ENCODE peak calls at places on chromosomes 12 and 14, in seven cellular contexts. X, N, A, Y, T, G and I are unnamed samples.

GRCh38 chr12:4763549-4763948 is 43.3 kb downstream of the GALNT8 start:
- DNase-seq in X (no peak), N (peak; percentile 66), A (peak; percentile 66), Y (no peak), T (peak; percentile 99), G (no peak), I (no peak)

GRCh38 chr14:59133202-59133601 is 55.3 kb upstream of the DAAM1 start:
- DNase-seq in X (peak; percentile 15), N (no peak), A (no peak), Y (no peak), T (no peak), G (no peak), I (no peak)

GRCh38 chr14:67251573-67252226 is 10.5 kb downstream of the PALS1 start:
- DNase-seq in X (peak; percentile 84), N (no peak), A (no peak), Y (no peak), T (no peak), G (no peak), I (no peak)

GRCh38 chr12:11943919-11944318 is 126.8 kb upstream of the BCL2L14 start:
- DNase-seq in X (no peak), N (no peak), A (no peak), Y (no peak), T (no peak), G (no peak), I (no peak)

GRCh38 chr14:100118377-100119011 is 41.0 kb downstream of the DEGS2 start:
- DNase-seq in X (peak; percentile 21), N (no peak), A (no peak), Y (no peak), T (no peak), G (no peak), I (no peak)

GRCh38 chr12:122123051-122123760 is 44.6 kb downstream of the MLXIP start:
- DNase-seq in X (peak; percentile 41), N (peak; percentile 76), A (no peak), Y (no peak), T (peak; percentile 82), G (peak; percentile 93), I (peak; percentile 56)

GRCh38 chr14:35224615-35225014 is 67.6 kb upstream of the PSMA6 start:
- DNase-seq in X (no peak), N (no peak), A (no peak), Y (no peak), T (no peak), G (no peak), I (no peak)

GRCh38 chr14:95341564-95341963 is 21.9 kb upstream of the CLMN start:
- DNase-seq in X (no peak), N (no peak), A (no peak), Y (no peak), T (no peak), G (no peak), I (no peak)

GRCh38 chr12:96221391-96221790 is 27.2 kb downstream of the ELK3 start:
- DNase-seq in X (no peak), N (no peak), A (no peak), Y (no peak), T (no peak), G (no peak), I (no peak)

GRCh38 chr12:57091633-57092528 is 3.0 kb downstream of the NAB2 start:
- DNase-seq in X (no peak), N (no peak), A (no peak), Y (no peak), T (no peak), G (no peak), I (peak; percentile 75)

GRCh38 chr14:26811756-26812305 is 214.0 kb upstream of the NOVA1 start:
- DNase-seq in X (no peak), N (peak; percentile 18), A (no peak), Y (no peak), T (no peak), G (no peak), I (no peak)

GRCh38 chr14:39315859-39316444 is 82.2 kb downstream of the MIA2 start:
- DNase-seq in X (no peak), N (no peak), A (no peak), Y (no peak), T (no peak), G (no peak), I (no peak)

GRCh38 chr14:36293824-36294223 is 26.6 kb downstream of the MBIP start:
- DNase-seq in X (peak; percentile 50), N (no peak), A (no peak), Y (no peak), T (no peak), G (no peak), I (no peak)

GRCh38 chr12:43267782-43268181 is 284.2 kb downstream of the ADAMTS20 start:
- DNase-seq in X (no peak), N (no peak), A (no peak), Y (no peak), T (no peak), G (no peak), I (no peak)

GRCh38 chr12:56162468-56163290 is 4.5 kb downstream of the MYL6 start:
- DNase-seq in X (peak; percentile 6), N (no peak), A (no peak), Y (no peak), T (peak; percentile 66), G (no peak), I (no peak)

GRCh38 chr14:67240168-67240932 is 885 bp upstream of the PALS1 start:
- DNase-seq in X (no peak), N (peak; percentile 68), A (peak; percentile 86), Y (peak; percentile 86), T (peak; percentile 42), G (peak; percentile 25), I (peak; percentile 88)

GRCh38 chr12:49366652-49367380 is 446 bp upstream of the SPATS2 start:
- DNase-seq in X (peak; percentile 94), N (peak; percentile 97), A (peak; percentile 94), Y (peak; percentile 92), T (peak; percentile 91), G (peak; percentile 75), I (peak; percentile 98)
- TF ChIP-seq CTCF in X (no peak), N (no peak), A (peak; percentile 30), Y (peak; percentile 25), T (peak; percentile 42), G (peak; percentile 35), I (no peak)

GRCh38 chr14:105848570-105848969 is 322.2 kb downstream of the TMEM121 start:
- DNase-seq in X (no peak), N (no peak), A (no peak), Y (no peak), T (no peak), G (no peak), I (peak; percentile 17)
- H3K9me3 ChIP-seq in X (no peaks in the 10 kb centered on the region), N (no peaks in the 10 kb centered on the region), A (no peaks in the 10 kb centered on the region), Y (no peaks in the 10 kb centered on the region), T (peaks cover 92% of the 10 kb centered on the region), G (peaks cover 3% of the 10 kb centered on the region), I (no peaks in the 10 kb centered on the region)

GRCh38 chr12:21526053-21526452 is at the start of gene SPX:
- DNase-seq in X (no peak), N (peak; percentile 72), A (no peak), Y (no peak), T (no peak), G (no peak), I (no peak)

GRCh38 chr12:21529456-21529855 is 3.4 kb downstream of the SPX start:
- DNase-seq in X (no peak), N (no peak), A (no peak), Y (no peak), T (no peak), G (no peak), I (no peak)

GRCh38 chr12:21528953-21529352 is 2.9 kb downstream of the SPX start:
- DNase-seq in X (peak; percentile 19), N (no peak), A (no peak), Y (no peak), T (no peak), G (no peak), I (no peak)

GRCh38 chr12:21526721-21527345 is 737 bp downstream of the SPX start:
- DNase-seq in X (no peak), N (no peak), A (no peak), Y (no peak), T (no peak), G (no peak), I (no peak)

DNA sequence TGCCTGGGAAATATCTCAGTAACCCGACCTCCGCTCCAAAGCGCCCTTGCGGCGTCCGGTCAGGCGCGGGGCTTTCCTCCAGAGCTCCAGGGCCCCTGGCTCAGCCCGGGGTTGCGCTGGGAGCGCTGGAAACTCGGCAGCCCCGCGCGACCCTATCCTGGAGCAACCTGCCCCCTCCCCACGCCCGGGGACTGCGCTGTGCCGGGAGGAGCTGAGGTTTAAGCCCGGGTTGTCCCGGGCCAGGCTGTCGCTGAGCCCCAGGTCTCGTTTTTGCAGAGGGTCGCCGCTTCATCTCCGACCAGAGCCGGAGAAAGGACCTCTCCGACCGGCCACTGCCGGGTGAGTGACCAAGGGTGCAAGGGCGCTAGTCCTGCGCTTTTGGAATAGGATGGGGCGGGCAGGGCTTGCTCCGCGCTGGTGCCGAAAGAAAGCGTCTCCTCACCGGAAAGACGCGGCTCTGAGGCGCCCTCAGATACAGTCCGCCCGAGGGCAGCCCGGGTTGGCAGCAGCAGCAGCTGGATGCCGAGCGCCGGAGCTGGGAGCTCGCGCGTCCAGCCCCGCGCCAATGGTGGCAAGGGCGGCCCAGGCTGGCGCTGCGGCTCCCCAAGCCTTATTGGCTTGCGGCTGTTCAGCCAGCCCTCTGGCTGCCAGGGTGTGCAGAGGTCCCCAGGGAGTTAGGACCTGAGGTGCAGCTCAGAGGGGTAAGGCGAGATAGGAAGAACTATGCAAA is 1.5 kb downstream of the SPX start:
- DNase-seq in X (peak; percentile 60), N (peak; percentile 75), A (peak; percentile 77), Y (peak; percentile 67), T (peak; percentile 84), G (no peak), I (peak; percentile 86)
- TF ChIP-seq CTCF in X (no peak), N (no peak), A (no peak), Y (no peak), T (no peak), G (no peak), I (no peak)

GRCh38 chr12:83664650-83665049 is 977.9 kb downstream of the TMTC2 start:
- DNase-seq in X (no peak), N (no peak), A (no peak), Y (no peak), T (no peak), G (no peak), I (no peak)
- H3K9me3 ChIP-seq in X (no peaks in the 10 kb centered on the region), N (no peaks in the 10 kb centered on the region), A (no peaks in the 10 kb centered on the region), Y (no peaks in the 10 kb centered on the region), T (no peaks in the 10 kb centered on the region), G (no peaks in the 10 kb centered on the region), I (no peaks in the 10 kb centered on the region)

DNA sequence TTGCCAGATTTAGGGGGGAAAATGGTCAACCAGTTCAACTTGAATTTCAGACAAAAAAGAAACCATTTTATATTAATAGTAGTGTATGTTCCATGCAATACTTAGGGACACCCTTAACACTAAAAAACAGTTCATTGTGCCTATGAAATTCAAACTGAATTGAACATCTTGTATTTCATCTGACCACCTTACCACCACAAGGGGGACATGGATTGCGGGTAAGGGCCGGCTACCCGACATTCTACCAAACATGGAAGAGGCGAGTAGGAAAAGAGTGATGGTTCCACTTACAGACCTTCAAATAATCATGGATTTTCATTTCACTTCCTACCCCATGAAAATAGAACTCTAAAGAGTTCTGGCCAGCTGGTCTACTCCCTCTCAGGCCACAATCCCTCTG is 10.3 kb upstream of the STK38L start:
- DNase-seq in X (no peak), N (no peak), A (no peak), Y (no peak), T (peak; percentile 35), G (no peak), I (no peak)
- TF ChIP-seq CTCF in X (no peak), N (no peak), A (no peak), Y (no peak), T (peak; percentile 67), G (no peak), I (no peak)

GRCh38 chr12:34398366-34398705 is 376.0 kb downstream of the ALG10 start:
- DNase-seq in X (no peak), N (no peak), A (peak; percentile 53), Y (peak; percentile 49), T (peak; percentile 5), G (peak; percentile 1), I (peak; percentile 71)
- H3K9me3 ChIP-seq in X (no peaks in the 10 kb centered on the region), N (no peaks in the 10 kb centered on the region), A (no peaks in the 10 kb centered on the region), Y (peaks cover 15% of the 10 kb centered on the region), T (peaks cover 97% of the 10 kb centered on the region), G (peaks cover 100% of the 10 kb centered on the region), I (no peaks in the 10 kb centered on the region)